ENCODE peak calls at places on chromosomes 4 and X, in nine cellular contexts. D is AG04450, S is HCT116, R is AG09309, E is right lobe of liver, B is progenitor cell of endocrine pancreas, I is Calu3, C is tibial nerve, Z is esophagus squamous epithelium. K is an unnamed sample.

GRCh38 chr4:1459664-1460511 is 53.6 kb upstream of the NKX1-1 start:
- DNase-seq in Z (no peak), I (no peak), B (no peak), C (no peak), R (no peak), D (no peak), S (no peak), E (peak; percentile 42), K (peak; percentile 67)

GRCh38 chr4:99414401-99414800 is 20.7 kb downstream of the ADH7 start:
- DNase-seq in B (no peak), I (no peak), S (no peak), C (no peak), Z (no peak), R (no peak), E (no peak), D (no peak), K (no peak)

GRCh38 chr4:3218824-3219760 is 29.9 kb upstream of the MSANTD1 start:
- DNase-seq in E (no peak), R (no peak), D (no peak), Z (no peak), C (no peak), B (no peak), S (no peak), I (no peak), K (no peak)

GRCh38 chr4:76199664-76200211 is 13.9 kb downstream of the SCARB2 start:
- DNase-seq in Z (no peak), I (no peak), C (no peak), E (no peak), B (no peak), D (no peak), R (no peak), S (no peak), K (no peak)

GRCh38 chrX:115413246-115413878 is 123.8 kb downstream of the LUZP4 start:
- DNase-seq in Z (no peak), C (no peak), I (no peak), S (no peak), D (no peak), B (no peak), E (no peak), R (no peak), K (no peak)

GRCh38 chrX:95076449-95076848 is 1402.4 kb downstream of the FAM133A start:
- DNase-seq in Z (no peak), C (no peak), S (no peak), I (no peak), R (no peak), B (no peak), D (no peak), E (no peak), K (no peak)

GRCh38 chr4:168805341-168805740 is 204.7 kb downstream of the CBR4 start:
- DNase-seq in R (no peak), C (no peak), E (no peak), D (no peak), Z (no peak), I (no peak), B (no peak), S (no peak), K (no peak)

GRCh38 chrX:12263211-12263610 is 124.9 kb downstream of the FRMPD4 start:
- DNase-seq in Z (no peak), B (no peak), E (no peak), D (no peak), C (no peak), S (no peak), I (no peak), R (no peak), K (no peak)

GRCh38 chrX:3145716-3146115 is 104.4 kb downstream of the ARSF start:
- DNase-seq in R (no peak), I (no peak), D (no peak), S (no peak), E (no peak), C (no peak), Z (no peak), B (no peak), K (no peak)

GRCh38 chr4:32455231-32455630 is 1735.1 kb downstream of the PCDH7 start:
- DNase-seq in C (no peak), I (no peak), R (no peak), E (no peak), B (no peak), S (no peak), D (no peak), Z (no peak), K (no peak)

GRCh38 chr4:5808081-5808741 is 84.7 kb downstream of the CRMP1 start:
- DNase-seq in R (no peak), S (no peak), C (no peak), D (no peak), I (no peak), Z (no peak), B (no peak), E (no peak), K (no peak)

GRCh38 chrX:1511829-1512228 is 25.2 kb downstream of the P2RY8 start:
- DNase-seq in C (no peak), R (no peak), E (no peak), I (no peak), B (no peak), D (no peak), Z (no peak), S (no peak), K (no peak)

GRCh38 chrX:97320305-97320704 is 436.6 kb downstream of the RPA4 start:
- DNase-seq in R (no peak), D (no peak), C (no peak), E (peak; percentile 55), I (no peak), B (no peak), S (no peak), Z (no peak), K (no peak)

GRCh38 chr4:154399259-154399974 is 92.2 kb downstream of the DCHS2 start:
- DNase-seq in S (no peak), D (no peak), I (no peak), E (no peak), C (no peak), R (peak; percentile 35), Z (no peak), B (no peak), K (no peak)

GRCh38 chr4:36054750-36055467 is 189.4 kb downstream of the ARAP2 start:
- DNase-seq in E (no peak), D (no peak), B (no peak), R (no peak), Z (no peak), S (no peak), I (no peak), C (no peak), K (no peak)

GRCh38 chr4:83865417-83866150 is 329.7 kb downstream of the GPAT3 start:
- DNase-seq in R (no peak), C (no peak), S (no peak), E (no peak), Z (no peak), B (no peak), D (no peak), I (no peak), K (no peak)

DNA sequence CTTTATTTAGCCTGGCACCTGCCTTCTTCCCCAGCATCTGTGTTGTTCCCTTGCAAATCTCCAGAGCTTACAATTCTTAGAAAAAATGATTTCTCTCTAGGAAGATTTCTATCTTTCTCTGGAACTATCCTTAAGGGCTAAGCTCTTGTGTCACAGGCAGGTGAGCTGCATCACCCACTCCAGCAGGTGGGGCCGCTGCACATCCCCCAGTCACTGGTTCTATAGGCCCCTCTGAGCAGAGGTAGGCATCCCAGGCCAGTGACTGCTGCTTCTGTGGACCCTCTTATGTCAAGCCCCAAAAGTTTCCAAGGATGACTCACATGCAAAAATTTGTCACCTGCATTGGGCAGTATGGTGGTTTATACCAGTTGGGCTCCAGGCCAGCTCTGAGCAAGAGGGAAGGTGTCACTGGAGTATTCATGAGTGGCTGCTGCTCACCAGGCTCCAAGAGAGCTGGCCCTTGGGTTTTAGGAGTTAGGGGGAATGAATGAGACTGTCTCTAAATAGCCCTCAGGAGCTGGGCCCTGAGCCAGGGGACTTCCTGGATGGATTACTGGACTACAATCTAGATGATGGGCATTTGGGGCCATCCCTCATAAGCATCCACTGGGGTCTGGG is 208.1 kb upstream of the EOLA2 start:
- DNase-seq in C (no peak), I (no peak), S (no peak), D (no peak), Z (no peak), E (no peak), B (no peak), R (no peak), K (no peak)
- TF ChIP-seq CTCF in C (no peak), I (no peak), S (peak; percentile 49), D (no peak), Z (no peak), E (peak; percentile 14), B (no peak), R (no peak), K (no peak)

DNA sequence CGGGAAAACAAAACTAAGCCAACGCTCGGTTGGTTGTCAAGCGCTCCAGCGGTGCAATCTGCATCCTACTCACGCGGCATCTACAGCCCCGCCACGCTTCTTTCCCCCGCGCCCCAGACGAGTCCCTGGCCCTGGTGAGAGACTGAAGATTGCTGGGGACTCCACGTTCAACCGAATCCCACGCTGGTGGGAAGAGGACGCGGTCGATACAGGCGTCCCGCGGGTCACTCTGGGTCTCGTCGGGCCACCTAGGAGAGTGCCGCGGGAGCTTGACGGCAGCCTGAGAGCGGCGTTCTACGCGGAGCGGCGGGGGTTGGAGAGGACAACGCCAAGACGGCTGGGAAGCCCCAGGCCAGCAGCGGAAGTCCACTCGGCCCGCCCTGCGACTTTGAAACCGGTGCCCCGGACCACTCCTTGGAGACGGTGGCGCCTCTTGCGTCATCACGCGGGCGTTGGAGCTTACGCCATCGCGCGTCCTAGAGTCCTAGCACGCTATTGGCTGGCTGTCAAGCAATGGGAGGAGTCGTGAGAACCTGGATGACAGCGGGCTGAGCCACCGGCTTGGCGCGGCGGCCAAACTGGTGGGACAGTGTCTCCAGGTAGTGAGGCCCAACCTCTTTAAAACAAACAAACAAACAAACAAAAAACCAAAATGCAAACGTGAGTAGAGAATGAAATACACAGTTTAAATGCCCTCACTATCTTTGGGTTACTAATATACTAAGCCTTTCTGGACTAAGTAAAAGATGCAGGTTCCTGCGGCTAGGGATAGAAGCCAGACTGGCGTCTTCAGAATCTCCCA is at the start of gene SCLT1:
- DNase-seq in R (peak; percentile 88), D (peak; percentile 93), E (peak; percentile 99), S (peak; percentile 97), I (peak; percentile 94), C (peak; percentile 97), Z (peak; percentile 83), B (peak; percentile 91), K (peak; percentile 96)
- TF ChIP-seq CTCF in R (no peak), D (no peak), E (no peak), S (no peak), I (no peak), C (peak; percentile 16), Z (no peak), B (no peak), K (no peak)

DNA sequence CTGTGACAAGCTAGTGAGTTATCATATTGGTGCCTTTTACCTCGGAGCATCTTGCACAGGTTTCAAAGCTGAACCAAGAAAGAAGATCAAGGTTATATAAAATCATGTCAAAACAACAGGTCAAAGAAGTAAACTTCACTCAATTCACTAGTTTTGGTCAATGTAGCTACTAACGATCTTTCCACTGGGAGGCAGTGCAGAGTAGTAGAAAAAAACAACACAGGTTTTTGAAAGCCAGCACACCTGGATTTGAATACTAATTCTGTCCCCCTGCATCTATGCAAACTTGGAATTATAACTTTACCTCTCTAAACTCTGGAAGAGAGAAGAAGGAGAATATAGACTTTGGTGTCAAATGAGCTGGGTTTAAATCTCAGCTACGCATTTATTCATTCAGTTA is 266.1 kb downstream of the GRIA3 start:
- DNase-seq in B (no peak), Z (no peak), D (no peak), C (no peak), I (peak; percentile 11), E (no peak), R (no peak), S (no peak), K (no peak)
- TF ChIP-seq CTCF in B (peak; percentile 50), Z (no peak), D (peak; percentile 45), C (no peak), I (no peak), E (peak; percentile 50), R (peak; percentile 22), S (peak; percentile 45), K (peak; percentile 63)

GRCh38 chr4:122798101-122798500 is 28.5 kb upstream of the FGF2 start:
- DNase-seq in Z (no peak), R (peak; percentile 96), E (no peak), C (no peak), D (peak; percentile 88), B (no peak), I (peak; percentile 16), S (no peak), K (no peak)
- TF ChIP-seq CTCF in Z (no peak), R (peak; percentile 22), E (no peak), C (no peak), D (peak; percentile 14), B (no peak), I (no peak), S (no peak), K (no peak)